ENCODE peak calls at places on chromosomes 12 and 14, in five cellular contexts. L, W, I, T and Z are unnamed samples.

GRCh38 chr12:92055877-92056276 is 89.8 kb downstream of the BTG1 start:
- DNase-seq in L (peak; percentile 44), W (peak; percentile 58), I (peak; percentile 66), T (no peak), Z (peak; percentile 46)

GRCh38 chr12:100359822-100360221 is 2.9 kb downstream of the SLC17A8 start:
- DNase-seq in L (no peak), W (no peak), I (no peak), T (no peak), Z (no peak)

GRCh38 chr14:99768381-99768780 is 24.8 kb upstream of the EML1 start:
- DNase-seq in L (no peak), W (no peak), I (no peak), T (no peak), Z (no peak)

GRCh38 chr12:131511391-131511802 is 199.5 kb upstream of the SFSWAP start:
- DNase-seq in L (peak; percentile 47), W (peak; percentile 20), I (peak; percentile 69), T (peak; percentile 73), Z (peak; percentile 44)

GRCh38 chr12:108888031-108888430 is 8.1 kb downstream of the DAO start:
- DNase-seq in L (no peak), W (no peak), I (no peak), T (no peak), Z (no peak)

GRCh38 chr14:80764496-80764895 is 177.0 kb downstream of the CEP128 start:
- DNase-seq in L (no peak), W (no peak), I (no peak), T (no peak), Z (no peak)

GRCh38 chr12:130710001-130710732 is 5.9 kb downstream of the RIMBP2 start:
- DNase-seq in L (no peak), W (no peak), I (no peak), T (no peak), Z (no peak)

GRCh38 chr14:49876563-49877127 is 16.2 kb upstream of the ARF6 start:
- DNase-seq in L (no peak), W (no peak), I (peak; percentile 5), T (no peak), Z (no peak)

GRCh38 chr12:47033081-47033480 is 46.3 kb upstream of the PCED1B start:
- DNase-seq in L (no peak), W (no peak), I (no peak), T (no peak), Z (no peak)

GRCh38 chr12:122836027-122836921 is 1.0 kb downstream of the HIP1R start:
- DNase-seq in L (peak; percentile 37), W (peak; percentile 61), I (peak; percentile 74), T (no peak), Z (peak; percentile 56)

GRCh38 chr14:64830961-64831360 is 48.7 kb downstream of the SPTB start:
- DNase-seq in L (no peak), W (no peak), I (no peak), T (no peak), Z (no peak)

GRCh38 chr12:67107235-67107634 is 161.9 kb upstream of the CAND1 start:
- DNase-seq in L (no peak), W (no peak), I (no peak), T (no peak), Z (no peak)

GRCh38 chr12:1217191-1217949 is 226.3 kb downstream of the ERC1 start:
- DNase-seq in L (no peak), W (no peak), I (no peak), T (no peak), Z (no peak)

GRCh38 chr14:34843011-34843554 is 32.1 kb downstream of the BAZ1A start:
- DNase-seq in L (no peak), W (no peak), I (no peak), T (no peak), Z (no peak)

GRCh38 chr14:81655423-81656314 is 122.0 kb upstream of the SEL1L start:
- DNase-seq in L (no peak), W (no peak), I (no peak), T (no peak), Z (no peak)

GRCh38 chr14:64196668-64197411 is 97.3 kb downstream of the ESR2 start:
- DNase-seq in L (no peak), W (peak; percentile 8), I (no peak), T (no peak), Z (no peak)

GRCh38 chr12:42502671-42503070 is 86.9 kb downstream of the PRICKLE1 start:
- DNase-seq in L (no peak), W (no peak), I (no peak), T (no peak), Z (no peak)

GRCh38 chr14:76022991-76023390 is 37.4 kb downstream of the IFT43 start:
- DNase-seq in L (no peak), W (no peak), I (no peak), T (no peak), Z (no peak)

GRCh38 chr14:48792376-48793024 is 793.7 kb downstream of the RPS29 start:
- DNase-seq in L (no peak), W (no peak), I (no peak), T (no peak), Z (no peak)

GRCh38 chr14:95040723-95041476 is 116.4 kb downstream of the DICER1 start:
- DNase-seq in L (no peak), W (no peak), I (no peak), T (no peak), Z (no peak)

GRCh38 chr14:31893156-31893813 is 183.8 kb upstream of the ARHGAP5 start:
- DNase-seq in L (no peak), W (no peak), I (no peak), T (no peak), Z (no peak)

GRCh38 chr12:7127916-7128626 is 618 bp downstream of the RBP5 start:
- DNase-seq in L (no peak), W (no peak), I (no peak), T (no peak), Z (no peak)

GRCh38 chr14:20486700-20487401 is 17.6 kb downstream of the PNP start:
- DNase-seq in L (no peak), W (no peak), I (no peak), T (peak; percentile 35), Z (no peak)

GRCh38 chr12:113734503-113734902 is 231.6 kb downstream of the RBM19 start:
- DNase-seq in L (no peak), W (no peak), I (no peak), T (no peak), Z (no peak)